ENCODE peak calls at places on chromosomes 5 and 9, in ten cellular contexts. One of them, this sample, is unnamed.

GRCh38 chr5:51138164-51138563 is 245.1 kb upstream of the ISL1 start:
- DNase-seq in AG04450: no peak
- DNase-seq in astrocyte: no peak
- DNase-seq in effector memory CD4-positive, alpha-beta T cell: no peak
- DNase-seq in IMR-90: no peak
- DNase-seq in endodermal cell: no peak
- DNase-seq in adipocyte: no peak
- DNase-seq in SK-N-SH: no peak
- DNase-seq in HAP-1: no peak
- DNase-seq in body of pancreas: no peak
- DNase-seq in this sample: no peak

GRCh38 chr9:126128494-126129142 is 198.0 kb upstream of the MVB12B start:
- DNase-seq in HAP-1: no peak
- DNase-seq in AG04450: no peak
- DNase-seq in adipocyte: no peak
- DNase-seq in IMR-90: no peak
- DNase-seq in effector memory CD4-positive, alpha-beta T cell: no peak
- DNase-seq in astrocyte: no peak
- DNase-seq in SK-N-SH: peak; percentile 4
- DNase-seq in body of pancreas: no peak
- DNase-seq in endodermal cell: peak; percentile 23
- DNase-seq in this sample: no peak

GRCh38 chr5:179176571-179177230 is 116.5 kb downstream of the ZNF354C start:
- DNase-seq in endodermal cell: no peak
- DNase-seq in AG04450: no peak
- DNase-seq in HAP-1: no peak
- DNase-seq in IMR-90: no peak
- DNase-seq in body of pancreas: no peak
- DNase-seq in astrocyte: no peak
- DNase-seq in effector memory CD4-positive, alpha-beta T cell: no peak
- DNase-seq in adipocyte: no peak
- DNase-seq in SK-N-SH: no peak
- DNase-seq in this sample: no peak

GRCh38 chr9:77291714-77292113 is 114.4 kb downstream of the VPS13A start:
- DNase-seq in body of pancreas: no peak
- DNase-seq in IMR-90: peak; percentile 33
- DNase-seq in adipocyte: peak; percentile 52
- DNase-seq in AG04450: no peak
- DNase-seq in astrocyte: no peak
- DNase-seq in effector memory CD4-positive, alpha-beta T cell: no peak
- DNase-seq in SK-N-SH: peak; percentile 15
- DNase-seq in HAP-1: peak; percentile 28
- DNase-seq in endodermal cell: peak; percentile 77
- DNase-seq in this sample: no peak

GRCh38 chr9:21750021-21750735 is 52.3 kb upstream of the MTAP start:
- DNase-seq in HAP-1: no peak
- DNase-seq in effector memory CD4-positive, alpha-beta T cell: no peak
- DNase-seq in SK-N-SH: no peak
- DNase-seq in body of pancreas: no peak
- DNase-seq in astrocyte: peak; percentile 67
- DNase-seq in adipocyte: peak; percentile 49
- DNase-seq in AG04450: no peak
- DNase-seq in endodermal cell: no peak
- DNase-seq in IMR-90: no peak
- DNase-seq in this sample: no peak

GRCh38 chr9:124222109-124222508 is 35.6 kb upstream of the NEK6 start:
- DNase-seq in astrocyte: no peak
- DNase-seq in SK-N-SH: no peak
- DNase-seq in adipocyte: no peak
- DNase-seq in IMR-90: no peak
- DNase-seq in body of pancreas: no peak
- DNase-seq in endodermal cell: peak; percentile 26
- DNase-seq in AG04450: no peak
- DNase-seq in effector memory CD4-positive, alpha-beta T cell: no peak
- DNase-seq in HAP-1: no peak
- DNase-seq in this sample: no peak

GRCh38 chr9:86943223-86943870 is 4.0 kb downstream of the GAS1 start:
- DNase-seq in body of pancreas: peak; percentile 86
- DNase-seq in SK-N-SH: no peak
- DNase-seq in IMR-90: no peak
- DNase-seq in astrocyte: no peak
- DNase-seq in HAP-1: no peak
- DNase-seq in AG04450: no peak
- DNase-seq in endodermal cell: no peak
- DNase-seq in effector memory CD4-positive, alpha-beta T cell: no peak
- DNase-seq in adipocyte: peak; percentile 56
- DNase-seq in this sample: no peak

GRCh38 chr5:34611829-34612415 is 44.2 kb upstream of the RAI14 start:
- DNase-seq in HAP-1: no peak
- DNase-seq in SK-N-SH: no peak
- DNase-seq in AG04450: no peak
- DNase-seq in endodermal cell: no peak
- DNase-seq in effector memory CD4-positive, alpha-beta T cell: no peak
- DNase-seq in IMR-90: no peak
- DNase-seq in body of pancreas: no peak
- DNase-seq in adipocyte: no peak
- DNase-seq in astrocyte: no peak
- DNase-seq in this sample: no peak

GRCh38 chr5:80399553-80400239 is 8.2 kb upstream of the ZFYVE16 start:
- DNase-seq in endodermal cell: no peak
- DNase-seq in adipocyte: peak; percentile 72
- DNase-seq in IMR-90: peak; percentile 73
- DNase-seq in effector memory CD4-positive, alpha-beta T cell: no peak
- DNase-seq in astrocyte: peak; percentile 31
- DNase-seq in SK-N-SH: peak; percentile 16
- DNase-seq in HAP-1: no peak
- DNase-seq in body of pancreas: peak; percentile 22
- DNase-seq in AG04450: peak; percentile 21
- DNase-seq in this sample: no peak

GRCh38 chr5:110790673-110791072 is 51.9 kb downstream of the SLC25A46 start:
- DNase-seq in effector memory CD4-positive, alpha-beta T cell: no peak
- DNase-seq in body of pancreas: no peak
- DNase-seq in SK-N-SH: peak; percentile 4
- DNase-seq in AG04450: peak; percentile 62
- DNase-seq in IMR-90: peak; percentile 82
- DNase-seq in endodermal cell: no peak
- DNase-seq in astrocyte: peak; percentile 58
- DNase-seq in HAP-1: no peak
- DNase-seq in adipocyte: peak; percentile 78
- DNase-seq in this sample: no peak

DNA sequence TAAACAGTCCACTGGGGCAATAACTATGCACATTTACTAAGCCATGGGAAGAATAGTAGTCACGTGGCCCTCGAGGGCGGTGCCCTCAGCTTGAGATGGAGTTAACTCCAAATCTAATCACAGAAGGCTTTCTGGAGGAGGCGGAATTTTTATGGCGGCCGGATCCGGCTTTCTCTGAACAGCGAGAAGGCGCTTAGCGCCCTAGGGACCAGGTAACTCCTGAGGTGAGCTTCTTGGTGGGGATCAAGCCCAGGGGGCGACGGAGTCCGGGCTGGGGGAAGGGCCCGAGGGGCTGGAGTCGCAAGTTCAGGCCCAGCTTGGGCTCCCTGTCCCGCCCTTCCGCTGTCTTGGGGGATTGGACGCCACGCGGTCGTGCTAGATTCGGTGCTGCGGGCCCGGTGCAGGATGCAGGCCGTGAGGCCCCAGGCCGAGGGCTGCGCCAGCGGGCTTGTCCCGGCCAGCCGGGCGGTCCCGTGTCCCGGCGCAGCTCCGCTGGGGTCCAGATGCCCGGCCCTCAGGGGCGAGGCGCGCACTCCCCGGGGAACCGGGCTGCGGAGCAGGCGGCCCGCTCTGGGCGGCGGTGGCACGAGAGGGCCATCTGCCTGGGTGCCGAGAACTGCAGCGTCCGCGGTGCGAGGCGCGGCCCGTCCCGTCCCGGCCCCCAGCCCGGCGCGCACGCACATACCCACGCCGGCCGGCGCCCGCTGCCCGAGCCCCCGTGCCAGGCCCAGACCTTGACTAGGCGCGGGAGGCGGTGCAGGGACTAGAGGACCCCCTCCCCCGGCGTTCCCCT is 1.7 kb upstream of the NSD1 start:
- DNase-seq in SK-N-SH: no peak
- DNase-seq in body of pancreas: no peak
- DNase-seq in effector memory CD4-positive, alpha-beta T cell: no peak
- DNase-seq in IMR-90: no peak
- DNase-seq in AG04450: no peak
- DNase-seq in HAP-1: peak; percentile 33
- DNase-seq in endodermal cell: peak; percentile 84
- DNase-seq in astrocyte: no peak
- DNase-seq in adipocyte: no peak
- DNase-seq in this sample: no peak
- H3K4me3 ChIP-seq in SK-N-SH: no peak overlapping the region
- H3K4me3 ChIP-seq in body of pancreas: no peak overlapping the region
- H3K4me3 ChIP-seq in effector memory CD4-positive, alpha-beta T cell: no peak overlapping the region
- H3K4me3 ChIP-seq in IMR-90: no peak overlapping the region
- H3K4me3 ChIP-seq in AG04450: no peak overlapping the region
- H3K4me3 ChIP-seq in HAP-1: no peak overlapping the region
- H3K4me3 ChIP-seq in endodermal cell: peak overlapping the region; percentile 82
- H3K4me3 ChIP-seq in astrocyte: no peak overlapping the region
- H3K4me3 ChIP-seq in adipocyte: no peak overlapping the region
- H3K4me3 ChIP-seq in this sample: no peak overlapping the region

GRCh38 chr5:133611357-133612020 is 852 bp downstream of the FSTL4 start:
- DNase-seq in effector memory CD4-positive, alpha-beta T cell: no peak
- DNase-seq in AG04450: no peak
- DNase-seq in body of pancreas: no peak
- DNase-seq in IMR-90: no peak
- DNase-seq in HAP-1: no peak
- DNase-seq in adipocyte: no peak
- DNase-seq in endodermal cell: no peak
- DNase-seq in astrocyte: no peak
- DNase-seq in SK-N-SH: peak; percentile 73
- DNase-seq in this sample: no peak
- H3K27me3 ChIP-seq in effector memory CD4-positive, alpha-beta T cell: peaks cover 18% of the 10 kb centered on the region
- H3K27me3 ChIP-seq in AG04450: peaks cover 37% of the 10 kb centered on the region
- H3K27me3 ChIP-seq in body of pancreas: no peaks in the 10 kb centered on the region
- H3K27me3 ChIP-seq in IMR-90: peaks cover 40% of the 10 kb centered on the region
- H3K27me3 ChIP-seq in HAP-1: peaks cover 28% of the 10 kb centered on the region
- H3K27me3 ChIP-seq in adipocyte: peaks cover 73% of the 10 kb centered on the region
- H3K27me3 ChIP-seq in endodermal cell: peaks cover 81% of the 10 kb centered on the region
- H3K27me3 ChIP-seq in astrocyte: peaks cover 54% of the 10 kb centered on the region
- H3K27me3 ChIP-seq in SK-N-SH: peaks cover 37% of the 10 kb centered on the region
- H3K27me3 ChIP-seq in this sample: peaks cover 17% of the 10 kb centered on the region

DNA sequence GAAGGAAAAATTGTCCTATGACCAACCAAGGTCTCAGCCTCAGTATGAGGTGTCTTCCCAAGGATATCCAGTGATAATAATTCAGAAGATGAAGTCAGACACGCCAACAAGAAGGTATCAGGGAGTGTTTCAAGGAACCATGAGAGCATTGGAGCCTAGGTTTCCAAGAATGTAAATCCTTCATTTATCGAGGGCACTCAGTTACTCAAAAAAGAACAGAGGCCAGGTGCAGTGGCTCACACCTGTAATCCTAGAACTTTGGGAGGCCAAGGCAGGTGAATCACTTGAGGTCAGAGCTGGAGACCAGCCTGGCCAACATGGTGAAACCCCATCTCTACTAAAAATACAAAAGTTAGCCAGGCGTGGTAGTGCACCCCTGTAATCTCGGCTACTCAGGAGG is 70.8 kb downstream of the PLAC8L1 start:
- DNase-seq in AG04450: no peak
- DNase-seq in IMR-90: no peak
- DNase-seq in HAP-1: no peak
- DNase-seq in SK-N-SH: no peak
- DNase-seq in effector memory CD4-positive, alpha-beta T cell: no peak
- DNase-seq in astrocyte: no peak
- DNase-seq in body of pancreas: no peak
- DNase-seq in adipocyte: no peak
- DNase-seq in endodermal cell: no peak
- DNase-seq in this sample: no peak
- H3K4me3 ChIP-seq in AG04450: no peak overlapping the region
- H3K4me3 ChIP-seq in IMR-90: no peak overlapping the region
- H3K4me3 ChIP-seq in HAP-1: no peak overlapping the region
- H3K4me3 ChIP-seq in SK-N-SH: no peak overlapping the region
- H3K4me3 ChIP-seq in effector memory CD4-positive, alpha-beta T cell: no peak overlapping the region
- H3K4me3 ChIP-seq in astrocyte: no peak overlapping the region
- H3K4me3 ChIP-seq in body of pancreas: no peak overlapping the region
- H3K4me3 ChIP-seq in adipocyte: no peak overlapping the region
- H3K4me3 ChIP-seq in endodermal cell: no peak overlapping the region
- H3K4me3 ChIP-seq in this sample: no peak overlapping the region

GRCh38 chr5:1445313-1445894 is at the start of gene SLC6A3:
- DNase-seq in body of pancreas: peak; percentile 16
- DNase-seq in HAP-1: no peak
- DNase-seq in effector memory CD4-positive, alpha-beta T cell: no peak
- DNase-seq in adipocyte: no peak
- DNase-seq in astrocyte: no peak
- DNase-seq in SK-N-SH: peak; percentile 70
- DNase-seq in IMR-90: no peak
- DNase-seq in endodermal cell: peak; percentile 96
- DNase-seq in AG04450: no peak
- DNase-seq in this sample: no peak
- H3K27me3 ChIP-seq in body of pancreas: peaks cover 38% of the 10 kb centered on the region
- H3K27me3 ChIP-seq in HAP-1: peaks cover 1% of the 10 kb centered on the region
- H3K27me3 ChIP-seq in effector memory CD4-positive, alpha-beta T cell: peaks cover 21% of the 10 kb centered on the region
- H3K27me3 ChIP-seq in adipocyte: peaks cover 58% of the 10 kb centered on the region
- H3K27me3 ChIP-seq in astrocyte: peaks cover 51% of the 10 kb centered on the region
- H3K27me3 ChIP-seq in SK-N-SH: peaks cover 91% of the 10 kb centered on the region
- H3K27me3 ChIP-seq in IMR-90: peaks cover 76% of the 10 kb centered on the region
- H3K27me3 ChIP-seq in endodermal cell: peaks cover 99% of the 10 kb centered on the region
- H3K27me3 ChIP-seq in AG04450: peaks cover 70% of the 10 kb centered on the region
- H3K27me3 ChIP-seq in this sample: peaks cover 10% of the 10 kb centered on the region

This sample was measured in CD8-positive, alpha-beta T cell.